ENCODE peak calls at places on chromosomes 7 and 10, in ten cellular contexts. T is Calu3; Y is WTC11; B is ovary; P is CD8-positive, alpha-beta T cell; E is nephron progenitor cell; I is stomach; V is fibroblast of lung; O is GM23338; R is hepatocyte. Q is an unnamed sample.

GRCh38 chr7:155069992-155070827 is at the start of gene HTR5A:
- DNase-seq in T (peak), Y (peak), B (peak), P (peak), E (peak), I (peak), V (peak), O (peak), R (peak), Q (peak)

GRCh38 chr7:102426268-102427031 is 6.9 kb upstream of the ORAI2 start:
- DNase-seq in T (no peak), Y (no peak), B (no peak), P (peak), E (no peak), I (no peak), V (no peak), O (no peak), R (no peak), Q (no peak)

GRCh38 chr7:74059681-74060588 is 23.7 kb upstream of the LIMK1 start:
- DNase-seq in T (peak), Y (no peak), B (no peak), P (no peak), E (no peak), I (peak), V (no peak), O (no peak), R (no peak), Q (no peak)

GRCh38 chr10:97701438-97702064 is 12.0 kb upstream of the MARVELD1 start:
- DNase-seq in T (peak), Y (peak), B (peak), P (peak), E (peak), I (peak), V (peak), O (peak), R (peak), Q (peak)

GRCh38 chr7:77727527-77727926 is 31.3 kb downstream of the RSBN1L start:
- DNase-seq in T (no peak), Y (no peak), B (no peak), P (no peak), E (no peak), I (no peak), V (no peak), O (peak), R (no peak), Q (no peak)

GRCh38 chr10:11901454-11902431 is 78.6 kb downstream of the PROSER2 start:
- DNase-seq in T (no peak), Y (no peak), B (no peak), P (no peak), E (no peak), I (no peak), V (no peak), O (no peak), R (peak), Q (no peak)

GRCh38 chr7:39527296-39527695 is 38.9 kb upstream of the YAE1 start:
- DNase-seq in T (no peak), Y (no peak), B (no peak), P (no peak), E (no peak), I (no peak), V (no peak), O (no peak), R (no peak), Q (no peak)

GRCh38 chr10:32972929-32973328 is 14.9 kb upstream of the ITGB1 start:
- DNase-seq in T (no peak), Y (no peak), B (no peak), P (no peak), E (no peak), I (no peak), V (no peak), O (no peak), R (no peak), Q (no peak)

GRCh38 chr10:9302142-9302746 is 1247.8 kb downstream of the GATA3 start:
- DNase-seq in T (peak), Y (no peak), B (no peak), P (no peak), E (no peak), I (no peak), V (peak), O (peak), R (peak), Q (no peak)

GRCh38 chr7:55026086-55026790 is 7.4 kb downstream of the EGFR start:
- DNase-seq in T (no peak), Y (no peak), B (no peak), P (no peak), E (no peak), I (no peak), V (no peak), O (no peak), R (no peak), Q (no peak)

GRCh38 chr10:665579-666091 is 23.8 kb downstream of the DIP2C start:
- DNase-seq in T (peak), Y (no peak), B (peak), P (no peak), E (no peak), I (no peak), V (peak), O (no peak), R (no peak), Q (peak)

GRCh38 chr10:31099664-31100063 is 68.0 kb upstream of the ZNF438 start:
- DNase-seq in T (peak), Y (no peak), B (no peak), P (no peak), E (no peak), I (peak), V (no peak), O (no peak), R (peak), Q (no peak)

GRCh38 chr7:19674266-19674960 is 34.4 kb downstream of the POLR1F start:
- DNase-seq in T (no peak), Y (no peak), B (no peak), P (no peak), E (no peak), I (no peak), V (no peak), O (peak), R (no peak), Q (no peak)

GRCh38 chr10:114766470-114766869 is 55.1 kb upstream of the FHIP2A start:
- DNase-seq in T (peak), Y (no peak), B (no peak), P (no peak), E (no peak), I (no peak), V (peak), O (no peak), R (peak), Q (no peak)

GRCh38 chr10:29658984-29659769 is 24.4 kb upstream of the SVIL start:
- DNase-seq in T (peak), Y (no peak), B (peak), P (peak), E (no peak), I (peak), V (peak), O (no peak), R (peak), Q (no peak)

GRCh38 chr7:138978541-138979184 is 2.5 kb downstream of the KIAA1549 start:
- DNase-seq in T (no peak), Y (no peak), B (no peak), P (no peak), E (no peak), I (no peak), V (no peak), O (no peak), R (no peak), Q (no peak)

GRCh38 chr10:75910032-75910431 is 478.6 kb downstream of the LRMDA start:
- DNase-seq in T (no peak), Y (no peak), B (no peak), P (no peak), E (no peak), I (no peak), V (peak), O (peak), R (peak), Q (no peak)

GRCh38 chr7:45187089-45187945 is 29.7 kb downstream of the RAMP3 start:
- DNase-seq in T (no peak), Y (no peak), B (no peak), P (no peak), E (no peak), I (peak), V (no peak), O (no peak), R (no peak), Q (no peak)

GRCh38 chr10:49106451-49106850 is 8.9 kb downstream of the VSTM4 start:
- DNase-seq in T (no peak), Y (no peak), B (no peak), P (no peak), E (no peak), I (no peak), V (no peak), O (no peak), R (no peak), Q (no peak)

GRCh38 chr10:104327745-104328635 is 10.3 kb downstream of the ITPRIP start:
- DNase-seq in T (no peak), Y (no peak), B (peak), P (no peak), E (peak), I (no peak), V (peak), O (peak), R (peak), Q (no peak)

GRCh38 chr10:111933937-111934336 is 249.6 kb downstream of the GPAM start:
- DNase-seq in T (no peak), Y (no peak), B (no peak), P (no peak), E (no peak), I (no peak), V (no peak), O (peak), R (no peak), Q (no peak)

GRCh38 chr7:43870316-43870715 is 999 bp upstream of the MRPS24 start:
- DNase-seq in T (no peak), Y (no peak), B (no peak), P (no peak), E (no peak), I (no peak), V (no peak), O (no peak), R (no peak), Q (no peak)

GRCh38 chr7:108129018-108129965 is 869 bp downstream of the LAMB4 start:
- DNase-seq in T (no peak), Y (no peak), B (no peak), P (no peak), E (no peak), I (no peak), V (peak), O (no peak), R (no peak), Q (no peak)

GRCh38 chr10:124740374-124741280 is 3.6 kb downstream of the FAM53B start:
- DNase-seq in T (no peak), Y (no peak), B (peak), P (no peak), E (peak), I (no peak), V (peak), O (peak), R (peak), Q (no peak)

GRCh38 chr10:35657621-35658020 is 15.5 kb upstream of the FZD8 start:
- DNase-seq in T (no peak), Y (no peak), B (no peak), P (no peak), E (no peak), I (no peak), V (no peak), O (peak), R (no peak), Q (no peak)

GRCh38 chr7:37045786-37046185 is 321.5 kb upstream of the AOAH start:
- DNase-seq in T (no peak), Y (no peak), B (no peak), P (no peak), E (no peak), I (no peak), V (no peak), O (no peak), R (no peak), Q (no peak)

GRCh38 chr7:26857534-26858228 is 6.7 kb downstream of the SKAP2 start:
- DNase-seq in T (no peak), Y (peak), B (peak), P (no peak), E (peak), I (no peak), V (peak), O (peak), R (peak), Q (no peak)

GRCh38 chr10:102342462-102342861 is 53.0 kb upstream of the NFKB2 start:
- DNase-seq in T (no peak), Y (peak), B (no peak), P (no peak), E (no peak), I (peak), V (no peak), O (peak), R (no peak), Q (no peak)

GRCh38 chr7:23184709-23185354 is 3.0 kb downstream of the NUP42 start:
- DNase-seq in T (peak), Y (no peak), B (peak), P (no peak), E (no peak), I (no peak), V (peak), O (peak), R (peak), Q (no peak)

GRCh38 chr7:17965600-17965999 is 25.3 kb upstream of the SNX13 start:
- DNase-seq in T (no peak), Y (no peak), B (no peak), P (no peak), E (no peak), I (no peak), V (peak), O (no peak), R (no peak), Q (no peak)

GRCh38 chr7:108407674-108408073 is 48.6 kb downstream of the NRCAM start:
- DNase-seq in T (no peak), Y (no peak), B (no peak), P (no peak), E (no peak), I (no peak), V (no peak), O (no peak), R (no peak), Q (no peak)

GRCh38 chr10:110865184-110865803 is 6.4 kb upstream of the PDCD4 start:
- DNase-seq in T (no peak), Y (no peak), B (no peak), P (no peak), E (no peak), I (no peak), V (peak), O (no peak), R (peak), Q (no peak)

GRCh38 chr10:3873728-3874461 is 88.9 kb upstream of the KLF6 start:
- DNase-seq in T (no peak), Y (no peak), B (no peak), P (no peak), E (no peak), I (no peak), V (peak), O (peak), R (peak), Q (no peak)

GRCh38 chr10:93062499-93063216 is 2.1 kb downstream of the CYP26C1 start:
- DNase-seq in T (no peak), Y (peak), B (no peak), P (no peak), E (peak), I (no peak), V (peak), O (peak), R (peak), Q (no peak)

GRCh38 chr7:108440613-108441012 is 15.6 kb downstream of the NRCAM start:
- DNase-seq in T (no peak), Y (no peak), B (no peak), P (no peak), E (no peak), I (no peak), V (no peak), O (no peak), R (no peak), Q (no peak)

GRCh38 chr10:43333653-43334052 is 37.8 kb upstream of the FXYD4 start:
- DNase-seq in T (no peak), Y (no peak), B (no peak), P (no peak), E (no peak), I (no peak), V (no peak), O (no peak), R (no peak), Q (no peak)

GRCh38 chr7:47231627-47232026 is 350.3 kb downstream of the TNS3 start:
- DNase-seq in T (no peak), Y (no peak), B (no peak), P (no peak), E (no peak), I (no peak), V (no peak), O (no peak), R (no peak), Q (no peak)

GRCh38 chr10:52313350-52314006 is 603 bp upstream of the DKK1 start:
- DNase-seq in T (peak), Y (peak), B (no peak), P (no peak), E (peak), I (no peak), V (peak), O (peak), R (peak), Q (no peak)

GRCh38 chr7:444606-445005 is 75.0 kb downstream of the PDGFA start:
- DNase-seq in T (no peak), Y (no peak), B (no peak), P (no peak), E (no peak), I (no peak), V (no peak), O (no peak), R (no peak), Q (no peak)

GRCh38 chr10:46024948-46025347 is 5.5 kb downstream of the NCOA4 start:
- DNase-seq in T (no peak), Y (no peak), B (no peak), P (no peak), E (no peak), I (no peak), V (no peak), O (no peak), R (no peak), Q (no peak)

GRCh38 chr10:46020344-46020656 is 10.1 kb downstream of the NCOA4 start:
- DNase-seq in T (no peak), Y (no peak), B (no peak), P (no peak), E (no peak), I (no peak), V (no peak), O (no peak), R (no peak), Q (no peak)

GRCh38 chr10:46026106-46026505 is 4.3 kb downstream of the NCOA4 start:
- DNase-seq in T (no peak), Y (no peak), B (no peak), P (no peak), E (no peak), I (no peak), V (no peak), O (no peak), R (no peak), Q (no peak)

GRCh38 chr10:46020871-46021553 is 9.4 kb downstream of the NCOA4 start:
- DNase-seq in T (no peak), Y (no peak), B (no peak), P (no peak), E (no peak), I (no peak), V (peak), O (no peak), R (no peak), Q (no peak)

GRCh38 chr10:46022978-46023702 is 7.3 kb downstream of the NCOA4 start:
- DNase-seq in T (peak), Y (peak), B (peak), P (peak), E (peak), I (peak), V (peak), O (peak), R (peak), Q (peak)
- TF ChIP-seq CTCF in T (no peak), Y (no peak), B (no peak), P (no peak), E (peak), I (no peak), V (peak), O (peak), R (peak), Q (peak)

GRCh38 chr10:74888947-74889661 is 62.7 kb downstream of the KAT6B start:
- DNase-seq in T (peak), Y (no peak), B (no peak), P (no peak), E (no peak), I (no peak), V (no peak), O (peak), R (no peak), Q (no peak)
- TF ChIP-seq CTCF in T (peak), Y (no peak), B (no peak), P (no peak), E (no peak), I (no peak), V (no peak), O (peak), R (peak), Q (no peak)

DNA sequence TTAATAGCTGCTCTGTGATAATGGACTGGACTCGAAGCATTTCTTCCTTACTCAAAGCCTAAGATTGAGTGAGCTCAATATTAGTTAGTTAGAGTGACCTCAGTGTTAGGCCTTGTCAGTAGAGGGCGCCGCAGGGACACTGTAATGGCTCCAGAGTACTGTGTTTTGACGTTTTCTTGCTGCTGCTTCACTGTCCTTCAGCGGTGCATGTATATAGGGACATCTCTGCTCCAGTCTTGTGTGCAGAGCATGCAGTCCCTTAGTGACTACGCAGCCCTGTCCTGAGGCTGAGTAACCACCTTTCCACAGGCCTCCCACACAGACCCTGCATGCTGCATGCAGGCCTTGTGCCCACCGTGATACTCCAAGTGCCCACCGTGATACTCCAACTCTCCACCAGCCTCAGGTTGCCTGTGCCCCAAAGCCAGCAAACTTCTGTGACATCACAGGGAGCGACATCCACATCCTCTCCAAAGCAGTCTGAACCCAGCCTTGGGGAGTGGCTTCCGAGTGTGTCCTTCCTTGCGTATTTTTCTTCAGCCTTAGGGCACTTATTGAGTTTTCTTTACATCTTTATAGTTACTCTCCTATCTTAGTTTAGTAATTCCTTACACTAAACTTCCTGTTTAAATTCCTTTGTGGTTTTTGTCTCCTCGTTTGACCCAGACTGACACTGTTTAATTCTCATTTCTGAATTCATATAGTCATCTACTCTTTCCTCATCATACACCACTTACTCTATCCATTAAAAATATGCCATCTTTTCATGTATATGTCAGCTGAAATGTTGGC is 118.2 kb downstream of the JAZF1 start:
- DNase-seq in T (peak), Y (peak), B (peak), P (peak), E (peak), I (peak), V (peak), O (peak), R (peak), Q (peak)
- TF ChIP-seq CTCF in T (peak), Y (peak), B (peak), P (no peak), E (peak), I (peak), V (peak), O (peak), R (peak), Q (peak)

GRCh38 chr10:129971381-129972144 is 7.5 kb upstream of the EBF3 start:
- DNase-seq in T (peak), Y (peak), B (peak), P (no peak), E (peak), I (peak), V (peak), O (peak), R (peak), Q (peak)
- TF ChIP-seq CTCF in T (no peak), Y (no peak), B (peak), P (no peak), E (no peak), I (no peak), V (peak), O (peak), R (peak), Q (peak)

GRCh38 chr7:116393654-116394053 is 105.9 kb upstream of the CAV2 start:
- DNase-seq in T (no peak), Y (no peak), B (peak), P (no peak), E (no peak), I (no peak), V (peak), O (no peak), R (no peak), Q (no peak)
- TF ChIP-seq CTCF in T (no peak), Y (no peak), B (no peak), P (no peak), E (no peak), I (no peak), V (no peak), O (no peak), R (no peak), Q (no peak)

GRCh38 chr10:8181496-8182174 is 127.1 kb downstream of the GATA3 start:
- DNase-seq in T (peak), Y (no peak), B (no peak), P (no peak), E (no peak), I (no peak), V (no peak), O (no peak), R (peak), Q (no peak)
- TF ChIP-seq CTCF in T (no peak), Y (no peak), B (no peak), P (no peak), E (no peak), I (no peak), V (no peak), O (no peak), R (no peak), Q (no peak)

DNA sequence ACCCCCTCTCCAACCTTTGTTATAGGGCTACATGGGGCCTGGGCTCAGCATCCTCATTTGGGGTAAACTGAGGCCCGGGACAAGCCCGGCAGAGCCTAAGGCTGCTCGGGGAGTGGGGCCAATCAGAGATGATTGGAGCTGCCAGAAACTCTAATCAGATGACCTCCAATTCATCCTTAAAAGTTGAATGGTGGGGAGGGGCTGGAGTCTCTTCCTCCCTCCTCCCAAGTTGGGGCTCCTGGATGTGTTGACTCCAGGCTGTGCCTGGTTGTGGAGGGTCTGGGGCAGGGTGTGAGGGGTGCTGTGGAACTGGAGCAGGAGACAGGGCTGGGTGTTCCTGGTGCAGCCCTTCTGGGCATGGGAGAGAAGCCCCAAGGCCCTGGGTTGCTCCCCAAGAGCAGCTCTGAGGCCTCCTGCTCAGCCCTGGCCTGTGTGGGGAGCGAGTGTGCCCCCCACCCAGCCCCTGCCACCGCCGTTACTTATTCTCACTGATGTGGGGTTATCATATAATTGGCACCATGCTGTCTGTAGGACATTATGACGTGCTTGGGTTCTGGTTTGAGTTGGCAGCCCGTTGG is 2.1 kb downstream of the BHLHA15 start:
- DNase-seq in T (no peak), Y (peak), B (no peak), P (no peak), E (no peak), I (no peak), V (no peak), O (no peak), R (no peak), Q (no peak)
- TF ChIP-seq CTCF in T (no peak), Y (no peak), B (no peak), P (no peak), E (no peak), I (no peak), V (no peak), O (no peak), R (no peak), Q (no peak)